ENCODE peak calls at places on chromosomes 2 and 18, in eight cellular contexts. O is bronchial epithelial cell, F is sigmoid colon, J is HCT116, Z is A673, B is transverse colon, Q is adrenal gland, S is GM23248. W is an unnamed sample.

GRCh38 chr2:80322337-80322920 is 17.9 kb upstream of the LRRTM1 start:
- DNase-seq in O (no peak), F (no peak), J (no peak), Z (no peak), B (no peak), Q (no peak), S (no peak), W (no peak)

GRCh38 chr2:239737144-239737463 is 288.0 kb downstream of the NDUFA10 start:
- DNase-seq in O (no peak), F (no peak), J (no peak), Z (no peak), B (no peak), Q (no peak), S (no peak), W (no peak)

GRCh38 chr2:88600038-88600465 is 27.2 kb downstream of the EIF2AK3 start:
- DNase-seq in O (peak; percentile 100), F (no peak), J (peak; percentile 97), Z (peak; percentile 73), B (peak; percentile 52), Q (peak; percentile 65), S (peak; percentile 94), W (peak; percentile 70)

GRCh38 chr2:193303464-193303863 is 1108.7 kb upstream of the TMEFF2 start:
- DNase-seq in O (peak; percentile 3), F (no peak), J (no peak), Z (no peak), B (no peak), Q (no peak), S (no peak), W (no peak)

GRCh38 chr2:6441800-6442199 is 423.9 kb downstream of the CMPK2 start:
- DNase-seq in O (no peak), F (no peak), J (no peak), Z (no peak), B (no peak), Q (no peak), S (no peak), W (no peak)

GRCh38 chr2:88099798-88100488 is 27.9 kb downstream of the FABP1 start:
- DNase-seq in O (peak; percentile 74), F (no peak), J (peak; percentile 41), Z (peak; percentile 92), B (no peak), Q (no peak), S (peak; percentile 63), W (peak; percentile 16)

GRCh38 chr2:71613953-71614925 is 160.9 kb downstream of the DYSF start:
- DNase-seq in O (no peak), F (peak; percentile 48), J (no peak), Z (no peak), B (no peak), Q (no peak), S (no peak), W (no peak)

GRCh38 chr2:40343904-40344303 is 108.0 kb downstream of the SLC8A1 start:
- DNase-seq in O (peak; percentile 50), F (no peak), J (no peak), Z (no peak), B (no peak), Q (no peak), S (peak; percentile 87), W (peak; percentile 46)

GRCh38 chr2:240820014-240820606 is at the start of gene KIF1A:
- DNase-seq in O (no peak), F (no peak), J (no peak), Z (peak; percentile 91), B (no peak), Q (no peak), S (no peak), W (peak; percentile 11)

GRCh38 chr18:55310863-55311262 is 277.1 kb downstream of the TCF4 start:
- DNase-seq in O (no peak), F (no peak), J (no peak), Z (no peak), B (no peak), Q (no peak), S (no peak), W (no peak)

GRCh38 chr2:20180676-20181648 is 44.0 kb downstream of the SDC1 start:
- DNase-seq in O (no peak), F (peak; percentile 32), J (no peak), Z (no peak), B (peak; percentile 9), Q (no peak), S (no peak), W (no peak)

GRCh38 chr2:215917953-215918620 is 95.3 kb downstream of the MREG start:
- DNase-seq in O (peak; percentile 79), F (no peak), J (no peak), Z (peak; percentile 45), B (no peak), Q (no peak), S (peak; percentile 80), W (no peak)

GRCh38 chr2:128784626-128785306 is 466.1 kb upstream of the HS6ST1 start:
- DNase-seq in O (no peak), F (peak; percentile 57), J (no peak), Z (no peak), B (no peak), Q (no peak), S (no peak), W (no peak)

GRCh38 chr2:15769676-15770075 is 170.7 kb upstream of the MYCN start:
- DNase-seq in O (no peak), F (no peak), J (no peak), Z (no peak), B (no peak), Q (no peak), S (no peak), W (no peak)

GRCh38 chr2:191845248-191845715 is 1.6 kb downstream of the CAVIN2 start:
- DNase-seq in O (no peak), F (peak; percentile 83), J (no peak), Z (no peak), B (no peak), Q (peak; percentile 14), S (no peak), W (peak; percentile 59)
- H3K4me3 ChIP-seq in O (peak overlapping the region; percentile 54), F (peak overlapping the region; percentile 64), J (no peak overlapping the region), Z (no peak overlapping the region), B (peak overlapping the region; percentile 42), Q (no peak overlapping the region), S (peak overlapping the region; percentile 35), W (peak overlapping the region; percentile 47)

GRCh38 chr2:201628545-201628944 is 14.8 kb downstream of the TMEM237 start:
- DNase-seq in O (no peak), F (no peak), J (no peak), Z (no peak), B (no peak), Q (peak; percentile 34), S (peak; percentile 72), W (no peak)

GRCh38 chr2:201633862-201634261 is 9.4 kb downstream of the TMEM237 start:
- DNase-seq in O (no peak), F (no peak), J (no peak), Z (no peak), B (no peak), Q (peak; percentile 63), S (no peak), W (no peak)

GRCh38 chr2:201631041-201631440 is 12.3 kb downstream of the TMEM237 start:
- DNase-seq in O (no peak), F (no peak), J (no peak), Z (no peak), B (no peak), Q (no peak), S (no peak), W (no peak)

DNA sequence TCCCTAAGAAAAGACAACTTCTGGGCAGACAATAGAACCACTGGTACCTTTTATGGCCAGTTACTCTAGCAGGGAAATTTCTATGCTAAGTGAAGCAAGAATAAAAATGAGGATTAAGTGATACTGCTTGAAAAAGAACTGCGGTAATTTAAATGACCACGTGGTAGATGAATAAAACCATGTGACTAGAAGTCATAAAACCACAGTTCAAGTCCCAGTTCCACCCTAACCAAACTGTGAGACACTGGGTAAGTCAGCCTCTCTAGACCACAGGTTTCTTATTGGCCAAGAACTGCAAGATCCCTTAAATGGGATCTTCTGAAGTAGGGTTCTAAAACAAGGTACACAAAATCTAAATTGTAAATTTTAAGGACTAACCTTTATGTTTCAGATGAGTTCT is 12.7 kb downstream of the TMEM237 start:
- DNase-seq in O (no peak), F (no peak), J (no peak), Z (no peak), B (no peak), Q (no peak), S (no peak), W (no peak)
- H3K36me3 ChIP-seq in O (peaks cover 14% of the 10 kb centered on the region), F (peaks cover 97% of the 10 kb centered on the region), J (peaks cover 15% of the 10 kb centered on the region), Z (peaks cover 67% of the 10 kb centered on the region), B (peaks cover 6% of the 10 kb centered on the region), Q (no peaks in the 10 kb centered on the region), S (peaks cover 71% of the 10 kb centered on the region), W (peaks cover 60% of the 10 kb centered on the region)

DNA sequence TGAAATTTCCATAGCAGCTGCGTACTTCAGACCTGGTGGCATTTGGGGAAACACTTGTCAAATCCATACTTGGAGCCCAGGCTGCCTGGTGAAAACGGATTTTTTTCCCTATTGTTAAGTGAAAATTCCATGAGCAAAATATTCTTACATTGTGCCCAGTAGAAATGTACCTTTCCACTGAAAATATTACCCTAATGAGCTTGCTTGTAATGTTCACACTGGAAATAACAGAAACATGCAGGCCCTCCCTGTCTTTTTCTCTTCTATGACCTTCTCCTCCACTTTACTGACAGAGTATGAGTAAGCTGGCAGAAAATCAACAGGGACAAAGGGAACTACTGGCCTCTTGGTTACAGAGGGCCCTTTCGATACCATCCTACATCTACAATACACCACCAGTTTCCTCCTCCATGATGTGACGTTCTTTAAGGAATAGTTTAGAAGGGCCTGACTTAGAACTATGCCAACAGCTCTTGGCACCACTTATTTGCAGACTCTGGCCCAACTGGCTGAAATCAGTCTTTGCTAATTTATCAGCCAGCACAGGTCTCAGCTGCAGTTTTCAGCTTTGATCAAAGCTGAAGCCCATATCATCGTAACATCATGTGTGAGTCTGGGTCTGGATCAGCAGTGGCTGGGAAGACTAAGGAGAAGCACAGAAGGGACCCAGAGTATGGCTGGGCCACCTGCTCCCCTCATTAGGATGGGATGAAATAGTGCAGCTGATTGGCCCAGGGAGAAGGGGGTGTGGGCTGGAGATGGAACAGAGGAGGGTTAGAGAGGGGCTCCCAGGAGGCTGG is 272.2 kb upstream of the ID2 start:
- DNase-seq in O (no peak), F (no peak), J (no peak), Z (no peak), B (no peak), Q (peak; percentile 45), S (peak; percentile 41), W (no peak)
- H3K27me3 ChIP-seq in O (no peaks in the 10 kb centered on the region), F (no peaks in the 10 kb centered on the region), J (no peaks in the 10 kb centered on the region), Z (no peaks in the 10 kb centered on the region), B (no peaks in the 10 kb centered on the region), Q (no peaks in the 10 kb centered on the region), S (no peaks in the 10 kb centered on the region), W (no peaks in the 10 kb centered on the region)

GRCh38 chr2:136024185-136024584 is 38.8 kb upstream of the DARS1 start:
- DNase-seq in O (no peak), F (no peak), J (no peak), Z (no peak), B (no peak), Q (no peak), S (no peak), W (no peak)

GRCh38 chr2:136022747-136023146 is 37.3 kb upstream of the DARS1 start:
- DNase-seq in O (no peak), F (no peak), J (no peak), Z (no peak), B (no peak), Q (no peak), S (no peak), W (no peak)

GRCh38 chr2:136024616-136025015 is 39.2 kb upstream of the DARS1 start:
- DNase-seq in O (no peak), F (no peak), J (no peak), Z (no peak), B (no peak), Q (no peak), S (no peak), W (no peak)

GRCh38 chr2:136021976-136022375 is 36.5 kb upstream of the DARS1 start:
- DNase-seq in O (no peak), F (no peak), J (no peak), Z (no peak), B (no peak), Q (no peak), S (no peak), W (no peak)

GRCh38 chr2:136023416-136023815 is 38.0 kb upstream of the DARS1 start:
- DNase-seq in O (no peak), F (no peak), J (no peak), Z (no peak), B (no peak), Q (no peak), S (no peak), W (no peak)
- H3K4me3 ChIP-seq in O (no peak overlapping the region), F (no peak overlapping the region), J (no peak overlapping the region), Z (no peak overlapping the region), B (no peak overlapping the region), Q (no peak overlapping the region), S (no peak overlapping the region), W (no peak overlapping the region)

W was measured in MG63.